ENCODE peak calls at places on chromosomes 13 and 19, in four cellular contexts. One of them, this sample, is unnamed. For H3K4me1, the result is how much of the 10 kb centered on the place peaks cover.

GRCh38 chr19:42023121-42023942 is 29.3 kb upstream of the ATP1A3 start:
- DNase-seq in Caco-2: peak
- DNase-seq in mesenchymal stem cell: no peak
- DNase-seq in psoas muscle: no peak
- DNase-seq in this sample: no peak

GRCh38 chr13:29959086-29959485 is 108.7 kb upstream of the UBL3 start:
- DNase-seq in Caco-2: no peak
- DNase-seq in psoas muscle: no peak
- DNase-seq in mesenchymal stem cell: no peak
- DNase-seq in this sample: no peak

GRCh38 chr19:11324748-11325389 is 14.6 kb downstream of the RAB3D start:
- DNase-seq in Caco-2: no peak
- DNase-seq in psoas muscle: no peak
- DNase-seq in mesenchymal stem cell: no peak
- DNase-seq in this sample: peak

GRCh38 chr13:109255457-109255856 is 530.9 kb downstream of the IRS2 start:
- DNase-seq in Caco-2: no peak
- DNase-seq in mesenchymal stem cell: no peak
- DNase-seq in psoas muscle: no peak
- DNase-seq in this sample: no peak

GRCh38 chr13:75788494-75788991 is 152.4 kb downstream of the LMO7 start:
- DNase-seq in Caco-2: no peak
- DNase-seq in mesenchymal stem cell: peak
- DNase-seq in psoas muscle: peak
- DNase-seq in this sample: no peak

GRCh38 chr13:109256866-109257760 is 529.3 kb downstream of the IRS2 start:
- DNase-seq in Caco-2: peak
- DNase-seq in mesenchymal stem cell: peak
- DNase-seq in psoas muscle: no peak
- DNase-seq in this sample: no peak

GRCh38 chr13:94620286-94620896 is 18.7 kb downstream of the GPR180 start:
- DNase-seq in psoas muscle: no peak
- DNase-seq in Caco-2: no peak
- DNase-seq in mesenchymal stem cell: peak
- DNase-seq in this sample: no peak

GRCh38 chr19:19591133-19591825 is 27.2 kb downstream of the PBX4 start:
- DNase-seq in Caco-2: peak
- DNase-seq in mesenchymal stem cell: peak
- DNase-seq in psoas muscle: no peak
- DNase-seq in this sample: no peak

GRCh38 chr19:6232567-6232966 is 47.2 kb downstream of the MLLT1 start:
- DNase-seq in mesenchymal stem cell: peak
- DNase-seq in Caco-2: no peak
- DNase-seq in psoas muscle: peak
- DNase-seq in this sample: no peak

GRCh38 chr13:98372886-98373285 is 195.8 kb upstream of the RNF113B start:
- DNase-seq in psoas muscle: no peak
- DNase-seq in mesenchymal stem cell: peak
- DNase-seq in Caco-2: no peak
- DNase-seq in this sample: no peak

GRCh38 chr19:10701955-10702307 is 692 bp downstream of the QTRT1 start:
- DNase-seq in mesenchymal stem cell: peak
- DNase-seq in Caco-2: no peak
- DNase-seq in psoas muscle: no peak
- DNase-seq in this sample: no peak

GRCh38 chr19:46529622-46530451 is 34.2 kb upstream of the PNMA8B start:
- DNase-seq in mesenchymal stem cell: peak
- DNase-seq in psoas muscle: peak
- DNase-seq in Caco-2: no peak
- DNase-seq in this sample: peak

GRCh38 chr13:91661692-91662490 is 263.5 kb downstream of the GPC5 start:
- DNase-seq in psoas muscle: no peak
- DNase-seq in Caco-2: no peak
- DNase-seq in mesenchymal stem cell: no peak
- DNase-seq in this sample: no peak

GRCh38 chr19:39416152-39416551 is 3.7 kb downstream of the PLEKHG2 start:
- DNase-seq in psoas muscle: no peak
- DNase-seq in Caco-2: no peak
- DNase-seq in mesenchymal stem cell: no peak
- DNase-seq in this sample: peak
- H3K4me3 ChIP-seq in psoas muscle: no peak
- H3K4me3 ChIP-seq in Caco-2: no peak
- H3K4me3 ChIP-seq in mesenchymal stem cell: no peak
- H3K4me3 ChIP-seq in this sample: no peak

GRCh38 chr13:21458457-21458815 is 667 bp downstream of the ZDHHC20 start:
- DNase-seq in Caco-2: peak
- DNase-seq in mesenchymal stem cell: no peak
- DNase-seq in psoas muscle: peak
- DNase-seq in this sample: peak

GRCh38 chr13:21458816-21459701 is at the start of gene ZDHHC20:
- DNase-seq in mesenchymal stem cell: peak
- DNase-seq in psoas muscle: peak
- DNase-seq in Caco-2: peak
- DNase-seq in this sample: peak

GRCh38 chr13:21453352-21454089 is 5.6 kb downstream of the ZDHHC20 start:
- DNase-seq in Caco-2: no peak
- DNase-seq in psoas muscle: no peak
- DNase-seq in mesenchymal stem cell: peak
- DNase-seq in this sample: no peak
- H3K4me1 ChIP-seq in Caco-2: under half
- H3K4me1 ChIP-seq in psoas muscle: under half
- H3K4me1 ChIP-seq in mesenchymal stem cell: under half
- H3K4me1 ChIP-seq in this sample: under half

GRCh38 chr19:44882063-44882462 is 9.0 kb upstream of the TOMM40 start:
- DNase-seq in psoas muscle: no peak
- DNase-seq in Caco-2: no peak
- DNase-seq in mesenchymal stem cell: no peak
- DNase-seq in this sample: no peak
- H3K4me3 ChIP-seq in psoas muscle: no peak
- H3K4me3 ChIP-seq in Caco-2: no peak
- H3K4me3 ChIP-seq in mesenchymal stem cell: no peak
- H3K4me3 ChIP-seq in this sample: no peak

GRCh38 chr13:48255090-48255489 is 22.1 kb downstream of the ITM2B start:
- DNase-seq in Caco-2: no peak
- DNase-seq in mesenchymal stem cell: no peak
- DNase-seq in psoas muscle: no peak
- DNase-seq in this sample: no peak
- H3K4me1 ChIP-seq in Caco-2: under half
- H3K4me1 ChIP-seq in mesenchymal stem cell: under half
- H3K4me1 ChIP-seq in psoas muscle: under half
- H3K4me1 ChIP-seq in this sample: under half

DNA sequence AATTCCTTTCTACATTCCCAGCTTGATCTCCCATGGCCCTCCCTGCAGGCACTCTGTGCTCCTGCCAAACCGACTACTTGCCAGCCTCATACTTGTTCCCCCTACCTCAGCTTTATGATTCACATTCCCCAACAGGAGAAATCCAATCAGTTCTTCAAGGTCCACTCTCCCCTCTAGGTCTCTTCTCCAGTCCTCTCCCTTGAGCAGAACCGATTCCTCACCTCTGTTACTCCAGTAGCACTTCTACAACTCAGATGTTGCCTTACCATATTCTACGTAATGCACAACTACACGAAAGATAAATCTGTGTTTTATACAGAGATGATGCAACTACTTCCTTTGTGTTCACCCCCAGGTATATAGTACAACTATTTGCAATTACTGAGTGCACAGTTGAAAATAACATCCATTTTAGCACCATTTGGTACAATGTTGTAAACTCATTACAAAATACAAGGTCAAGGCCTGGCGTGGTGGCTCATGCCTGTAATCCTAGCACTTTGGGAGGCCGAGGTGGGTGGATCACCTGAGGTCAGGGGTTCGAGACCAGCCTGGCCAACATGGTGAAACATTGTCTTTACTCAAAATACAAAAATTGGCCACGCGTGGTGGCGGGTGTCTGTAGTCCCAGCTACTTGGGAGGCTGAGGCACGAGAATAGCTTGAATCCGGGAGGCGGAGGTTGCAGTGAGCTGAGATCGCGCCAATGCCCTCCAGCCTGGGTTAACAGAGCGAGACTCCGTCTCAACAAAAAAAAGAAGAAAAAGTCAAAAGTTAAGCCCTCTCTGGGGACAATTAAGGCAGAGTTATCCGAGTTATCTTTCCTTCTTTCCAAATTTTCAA is 2.9 kb upstream of the WBP4 start:
- DNase-seq in psoas muscle: no peak
- DNase-seq in mesenchymal stem cell: no peak
- DNase-seq in Caco-2: no peak
- DNase-seq in this sample: no peak
- H3K4me3 ChIP-seq in psoas muscle: peak
- H3K4me3 ChIP-seq in mesenchymal stem cell: peak
- H3K4me3 ChIP-seq in Caco-2: peak
- H3K4me3 ChIP-seq in this sample: peak

GRCh38 chr19:12784394-12784870 is 6.9 kb upstream of the JUNB start:
- DNase-seq in psoas muscle: no peak
- DNase-seq in mesenchymal stem cell: peak
- DNase-seq in Caco-2: no peak
- DNase-seq in this sample: no peak

GRCh38 chr19:12783226-12783848 is 7.9 kb upstream of the JUNB start:
- DNase-seq in mesenchymal stem cell: peak
- DNase-seq in psoas muscle: no peak
- DNase-seq in Caco-2: no peak
- DNase-seq in this sample: peak

GRCh38 chr19:12783849-12784393 is 7.4 kb upstream of the JUNB start:
- DNase-seq in psoas muscle: peak
- DNase-seq in mesenchymal stem cell: peak
- DNase-seq in Caco-2: peak
- DNase-seq in this sample: peak

GRCh38 chr19:12782424-12783225 is 7.3 kb upstream of the HOOK2 start:
- DNase-seq in mesenchymal stem cell: peak
- DNase-seq in psoas muscle: peak
- DNase-seq in Caco-2: peak
- DNase-seq in this sample: peak

DNA sequence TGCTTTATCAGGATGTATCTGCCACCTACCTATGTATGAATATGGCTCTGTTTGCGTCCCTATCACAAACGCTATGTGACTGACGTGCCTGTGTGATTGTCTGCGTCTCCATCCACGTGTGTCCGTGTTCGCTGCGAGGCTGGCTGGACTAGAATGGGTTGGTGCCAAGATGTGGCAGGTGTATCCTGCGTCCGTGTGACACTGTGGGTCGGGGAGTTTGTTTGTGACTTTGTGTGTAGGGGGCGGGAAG is 6.7 kb upstream of the HOOK2 start:
- DNase-seq in mesenchymal stem cell: no peak
- DNase-seq in Caco-2: no peak
- DNase-seq in psoas muscle: no peak
- DNase-seq in this sample: no peak
- H3K4me1 ChIP-seq in mesenchymal stem cell: half or more
- H3K4me1 ChIP-seq in Caco-2: under half
- H3K4me1 ChIP-seq in psoas muscle: under half
- H3K4me1 ChIP-seq in this sample: under half

GRCh38 chr19:1749373-1750342 is 3.6 kb upstream of the ONECUT3 start:
- DNase-seq in mesenchymal stem cell: no peak
- DNase-seq in psoas muscle: no peak
- DNase-seq in Caco-2: no peak
- DNase-seq in this sample: no peak
- H3K4me3 ChIP-seq in mesenchymal stem cell: no peak
- H3K4me3 ChIP-seq in psoas muscle: peak
- H3K4me3 ChIP-seq in Caco-2: peak
- H3K4me3 ChIP-seq in this sample: no peak